ENCODE peak calls at places on chromosomes 16 and 17, in seven cellular contexts. Q is H1, Y is neuronal stem cell, L is mesendoderm, C is H9, M is IMR-90, U is trophoblast cell. T is an unnamed sample. For H3K27me3, the result is how much of the 10 kb centered on the place peaks cover.

GRCh38 chr16:30958164-30959083 is 870 bp downstream of the SETD1A start:
- DNase-seq in Q (peak), Y (peak), L (peak), C (peak), M (peak), U (no peak), T (peak)

GRCh38 chr16:66199189-66199588 is 167.3 kb upstream of the CDH5 start:
- DNase-seq in Q (no peak), Y (no peak), L (no peak), C (no peak), M (peak), U (no peak), T (peak)

GRCh38 chr17:47967607-47968252 is 3.2 kb upstream of the CDK5RAP3 start:
- DNase-seq in Q (no peak), Y (no peak), L (peak), C (no peak), M (peak), U (peak), T (peak)

GRCh38 chr16:74766729-74767128 is 7.9 kb downstream of the FA2H start:
- DNase-seq in Q (peak), Y (no peak), L (no peak), C (peak), M (no peak), U (no peak), T (no peak)

GRCh38 chr16:58110590-58111330 is 18.4 kb downstream of the CFAP20 start:
- DNase-seq in Q (no peak), Y (no peak), L (peak), C (no peak), M (peak), U (no peak), T (peak)

GRCh38 chr17:68981288-68981687 is 26.1 kb upstream of the ABCA8 start:
- DNase-seq in Q (no peak), Y (no peak), L (no peak), C (no peak), M (peak), U (no peak), T (peak)

GRCh38 chr16:88067530-88068411 is 116.5 kb downstream of the BANP start:
- DNase-seq in Q (no peak), Y (no peak), L (no peak), C (no peak), M (no peak), U (no peak), T (no peak)

GRCh38 chr17:44961921-44962350 is 6.2 kb downstream of the C1QL1 start:
- DNase-seq in Q (no peak), Y (no peak), L (peak), C (peak), M (no peak), U (no peak), T (no peak)

GRCh38 chr16:81376880-81377279 is 62.1 kb downstream of the GAN start:
- DNase-seq in Q (no peak), Y (no peak), L (no peak), C (no peak), M (no peak), U (no peak), T (no peak)

GRCh38 chr16:1645914-1646525 is 32.1 kb upstream of the JPT2 start:
- DNase-seq in Q (no peak), Y (no peak), L (peak), C (no peak), M (peak), U (peak), T (peak)

GRCh38 chr16:47388705-47389104 is 72.2 kb downstream of the ITFG1 start:
- DNase-seq in Q (no peak), Y (no peak), L (no peak), C (no peak), M (no peak), U (no peak), T (no peak)

GRCh38 chr17:4968166-4968915 is 724 bp upstream of the SPAG7 start:
- DNase-seq in Q (peak), Y (no peak), L (peak), C (peak), M (no peak), U (no peak), T (peak)

GRCh38 chr16:253833-254232 is 19.2 kb downstream of the FAM234A start:
- DNase-seq in Q (no peak), Y (no peak), L (no peak), C (no peak), M (no peak), U (no peak), T (no peak)

GRCh38 chr16:86673090-86673955 is 95.0 kb downstream of the FOXL1 start:
- DNase-seq in Q (no peak), Y (no peak), L (no peak), C (no peak), M (no peak), U (no peak), T (no peak)

GRCh38 chr17:32498362-32498761 is 11.6 kb downstream of the CDK5R1 start:
- DNase-seq in Q (peak), Y (no peak), L (peak), C (peak), M (no peak), U (no peak), T (no peak)

GRCh38 chr17:80895366-80895765 is 96.3 kb upstream of the CHMP6 start:
- DNase-seq in Q (no peak), Y (no peak), L (no peak), C (no peak), M (no peak), U (no peak), T (no peak)

GRCh38 chr17:40038882-40039513 is 15.2 kb downstream of the MED24 start:
- DNase-seq in Q (peak), Y (no peak), L (peak), C (peak), M (peak), U (no peak), T (peak)

GRCh38 chr17:48842746-48843145 is 11.9 kb downstream of the CALCOCO2 start:
- DNase-seq in Q (no peak), Y (no peak), L (no peak), C (no peak), M (peak), U (no peak), T (no peak)

GRCh38 chr17:35241520-35241919 is 1.4 kb upstream of the SLFN5 start:
- DNase-seq in Q (no peak), Y (no peak), L (peak), C (peak), M (no peak), U (no peak), T (no peak)

GRCh38 chr17:78652024-78652423 is 74.8 kb upstream of the DNAH17 start:
- DNase-seq in Q (no peak), Y (no peak), L (no peak), C (no peak), M (no peak), U (no peak), T (no peak)

GRCh38 chr16:90032664-90033346 is 13.5 kb upstream of the DBNDD1 start:
- DNase-seq in Q (no peak), Y (no peak), L (no peak), C (no peak), M (peak), U (no peak), T (peak)

GRCh38 chr16:68296693-68297092 is 14.1 kb downstream of the SLC7A6OS start:
- DNase-seq in Q (no peak), Y (no peak), L (no peak), C (no peak), M (no peak), U (no peak), T (no peak)

GRCh38 chr16:17431012-17431411 is 39.7 kb downstream of the XYLT1 start:
- DNase-seq in Q (no peak), Y (no peak), L (peak), C (no peak), M (peak), U (no peak), T (no peak)

GRCh38 chr17:40625311-40625710 is 22.3 kb downstream of the SMARCE1 start:
- DNase-seq in Q (no peak), Y (no peak), L (no peak), C (no peak), M (no peak), U (no peak), T (no peak)

GRCh38 chr16:78257376-78257728 is 157.9 kb downstream of the WWOX start:
- DNase-seq in Q (no peak), Y (no peak), L (peak), C (no peak), M (no peak), U (no peak), T (peak)

GRCh38 chr17:34251186-34251585 is 3.9 kb upstream of the CCL2 start:
- DNase-seq in Q (no peak), Y (no peak), L (no peak), C (no peak), M (no peak), U (no peak), T (no peak)

GRCh38 chr16:52496051-52496876 is 50.7 kb downstream of the TOX3 start:
- DNase-seq in Q (no peak), Y (no peak), L (no peak), C (no peak), M (no peak), U (no peak), T (no peak)

GRCh38 chr17:73757324-73757942 is 113.2 kb upstream of the SDK2 start:
- DNase-seq in Q (no peak), Y (no peak), L (no peak), C (no peak), M (no peak), U (no peak), T (no peak)

GRCh38 chr16:76038097-76038496 is 239.1 kb upstream of the CNTNAP4 start:
- DNase-seq in Q (no peak), Y (no peak), L (no peak), C (no peak), M (no peak), U (no peak), T (no peak)
- H3K27me3 ChIP-seq in Q (under half), Y (under half), L (under half), C (under half), M (under half), U (under half), T (under half)

DNA sequence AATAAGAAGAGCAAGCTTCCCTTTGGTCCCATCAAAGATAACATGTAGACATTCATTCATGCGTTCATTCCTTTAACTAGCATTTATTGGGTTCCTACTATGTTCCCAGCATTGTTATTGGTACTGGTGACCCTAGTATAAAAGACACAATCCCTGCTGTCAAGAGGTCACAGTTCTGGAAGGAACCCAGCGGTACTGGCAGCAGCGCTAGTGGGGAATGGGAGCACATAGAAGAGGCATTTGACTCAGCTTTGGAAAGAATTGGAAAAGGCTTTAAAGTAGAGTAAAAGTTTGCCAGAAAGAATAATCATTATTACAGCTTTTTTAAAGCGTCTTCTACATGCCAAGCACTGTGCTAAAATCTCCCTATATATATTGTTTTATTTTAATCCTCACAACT is 41.7 kb upstream of the NF1 start:
- DNase-seq in Q (no peak), Y (no peak), L (no peak), C (peak), M (no peak), U (no peak), T (no peak)
- H2BK120ac ChIP-seq in Q (no peak), Y (no peak), L (no peak), C (no peak), M (peak), U (no peak), T (no peak)

GRCh38 chr16:72467157-72467759 is 295.3 kb upstream of the PMFBP1 start:
- DNase-seq in Q (no peak), Y (peak), L (peak), C (no peak), M (peak), U (no peak), T (peak)
- H3K18ac ChIP-seq in Q (no peak), Y (no peak), L (no peak), C (no peak), M (no peak), U (no peak), T (no peak)

DNA sequence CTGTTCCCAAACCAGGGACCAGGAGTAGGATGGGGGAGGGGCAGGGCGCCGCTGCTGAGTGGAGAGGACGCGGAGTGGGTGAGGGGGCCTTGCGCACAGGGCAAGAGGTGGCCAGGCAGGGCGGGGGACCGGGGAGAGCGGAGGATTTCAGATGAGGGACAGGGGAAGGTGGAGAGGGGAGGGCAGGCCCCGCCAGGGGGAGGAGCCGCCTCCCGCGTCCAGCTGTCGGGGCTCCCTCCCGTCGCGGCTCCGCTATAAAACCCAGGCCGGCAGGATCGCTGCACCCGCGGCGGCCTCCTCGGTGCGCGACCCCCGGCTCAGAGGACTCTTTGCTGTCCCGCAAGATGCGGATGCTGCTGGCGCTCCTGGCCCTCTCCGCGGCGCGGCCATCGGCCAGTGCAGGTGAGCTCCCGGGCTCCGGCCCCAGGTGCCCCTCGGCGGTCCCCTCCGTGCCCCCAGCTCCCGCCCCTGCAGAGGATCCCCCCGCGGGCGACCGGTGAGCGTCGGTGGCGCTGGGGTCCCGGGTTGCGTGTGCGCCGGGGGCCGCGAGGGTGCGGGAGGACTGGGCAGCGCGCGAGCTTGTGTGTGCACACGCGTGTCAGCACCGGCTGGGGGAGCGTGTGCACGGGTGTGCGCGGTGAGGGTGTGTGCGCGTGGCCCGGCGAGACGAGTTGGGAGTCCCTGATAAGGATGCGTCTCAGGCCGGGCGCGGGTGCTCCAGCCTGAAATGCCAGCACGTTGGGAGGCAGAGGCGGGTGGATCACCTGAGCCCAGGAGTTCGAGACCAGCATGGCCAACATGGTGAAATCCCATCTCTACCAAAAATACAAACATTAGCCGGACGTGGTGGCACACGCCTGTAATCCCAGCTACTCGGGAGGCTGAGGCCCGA is at the start of gene CA4:
- DNase-seq in Q (peak), Y (no peak), L (no peak), C (peak), M (no peak), U (no peak), T (no peak)
- H3K27me3 ChIP-seq in Q (under half), Y (under half), L (under half), C (under half), M (half or more), U (under half), T (half or more)

DNA sequence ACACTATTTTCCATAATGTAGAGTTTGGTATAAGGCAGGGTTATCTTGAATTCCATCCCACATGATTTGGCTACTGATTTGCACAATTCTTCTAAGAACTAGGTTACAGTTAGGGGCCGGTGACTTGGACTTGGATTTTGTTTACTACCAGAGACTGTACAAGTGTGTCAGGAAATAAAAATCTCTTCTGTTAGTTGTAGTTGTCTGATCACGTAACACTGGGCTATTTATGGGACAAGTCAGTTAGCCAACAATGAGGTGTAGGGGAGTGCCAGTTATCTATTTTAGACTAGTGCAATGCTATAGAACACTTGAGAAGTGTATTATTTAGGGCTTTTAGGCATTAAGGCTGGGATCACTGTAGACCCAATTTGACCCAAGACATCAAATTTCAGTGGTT is 39.7 kb upstream of the GHDC start:
- DNase-seq in Q (no peak), Y (no peak), L (no peak), C (no peak), M (no peak), U (no peak), T (no peak)
- H2BK120ac ChIP-seq in Q (no peak), Y (no peak), L (no peak), C (no peak), M (no peak), U (no peak), T (no peak)

GRCh38 chr17:2151634-2152033 is 96.7 kb downstream of the HIC1 start:
- DNase-seq in Q (no peak), Y (no peak), L (peak), C (no peak), M (peak), U (peak), T (no peak)
- H3K18ac ChIP-seq in Q (no peak), Y (no peak), L (no peak), C (no peak), M (peak), U (no peak), T (no peak)